ENCODE peak calls at places on chromosomes 7 and 10, in eight cellular contexts. V is activated CD4-positive, alpha-beta T cell treated with anti-CD3 and anti-CD28 coated beads, Interleukin-2, amount 50 U/mL, for 1 hour; G is HuH-7; T is NB4; L is brain microvascular endothelial cell; D is suprapubic skin; I is occipital lobe; U is H54. H is an unnamed sample.

GRCh38 chr7:48101880-48102448 is 12.9 kb downstream of the UPP1 start:
- DNase-seq in G (no peak), D (no peak), U (no peak), T (peak), V (no peak), L (no peak), I (no peak), H (no peak)

GRCh38 chr7:43569424-43569823 is 13.5 kb upstream of the STK17A start:
- DNase-seq in V (no peak), L (peak), T (peak), U (peak), D (no peak), I (no peak), G (no peak), H (no peak)

GRCh38 chr7:69796421-69796820 is 198.1 kb downstream of the AUTS2 start:
- DNase-seq in L (no peak), D (no peak), U (no peak), T (no peak), I (no peak), G (no peak), V (no peak), H (no peak)

GRCh38 chr10:124545756-124546369 is 84.2 kb downstream of the LHPP start:
- DNase-seq in T (no peak), U (no peak), I (no peak), L (no peak), V (no peak), G (no peak), D (no peak), H (no peak)

GRCh38 chr10:4947039-4947634 is 16.1 kb upstream of the AKR1C1 start:
- DNase-seq in I (no peak), T (no peak), D (no peak), L (no peak), V (no peak), G (peak), U (no peak), H (no peak)

GRCh38 chr7:38448842-38449241 is 175.4 kb upstream of the TARP start:
- DNase-seq in U (no peak), D (no peak), I (no peak), T (no peak), V (no peak), L (no peak), G (no peak), H (no peak)

GRCh38 chr7:157384301-157384700 is 47.5 kb downstream of the DNAJB6 start:
- DNase-seq in G (peak), I (no peak), L (peak), T (no peak), V (no peak), D (peak), U (no peak), H (no peak)

GRCh38 chr7:114081606-114082425 is 163.0 kb upstream of the PPP1R3A start:
- DNase-seq in I (no peak), U (no peak), T (peak), L (peak), D (no peak), G (peak), V (no peak), H (no peak)

GRCh38 chr7:156020566-156020965 is 208.3 kb upstream of the SHH start:
- DNase-seq in U (no peak), I (no peak), V (no peak), G (no peak), L (no peak), D (no peak), T (no peak), H (no peak)

GRCh38 chr10:48935141-48935540 is 4.5 kb downstream of the LRRC18 start:
- DNase-seq in I (no peak), D (peak), G (no peak), U (no peak), V (no peak), T (no peak), L (no peak), H (no peak)

GRCh38 chr7:111527545-111527944 is 34.7 kb downstream of the IMMP2L start:
- DNase-seq in L (no peak), D (no peak), U (no peak), T (no peak), G (no peak), I (no peak), V (no peak), H (no peak)

GRCh38 chr7:151665363-151665762 is 145.7 kb upstream of the RHEB start:
- DNase-seq in G (no peak), I (no peak), L (peak), D (peak), V (no peak), U (no peak), T (no peak), H (no peak)

GRCh38 chr7:45482451-45482850 is 91.7 kb upstream of the ADCY1 start:
- DNase-seq in T (peak), L (no peak), U (no peak), D (no peak), G (no peak), V (no peak), I (no peak), H (no peak)

GRCh38 chr10:100825946-100826660 is 80.7 kb downstream of the PAX2 start:
- DNase-seq in U (no peak), D (peak), L (no peak), V (no peak), I (no peak), T (peak), G (no peak), H (no peak)

GRCh38 chr10:132990684-132991545 is 48.5 kb upstream of the CFAP46 start:
- DNase-seq in D (no peak), V (no peak), T (no peak), L (no peak), G (no peak), U (no peak), I (no peak), H (no peak)

GRCh38 chr7:366171-366916 is 76.4 kb downstream of the FOXL3 start:
- DNase-seq in T (peak), I (no peak), D (no peak), G (no peak), V (no peak), U (no peak), L (peak), H (no peak)

GRCh38 chr10:43282881-43283280 is 16.0 kb upstream of the RASGEF1A start:
- DNase-seq in V (no peak), G (no peak), D (peak), L (no peak), U (no peak), T (peak), I (no peak), H (no peak)

GRCh38 chr7:27156508-27156898 is at the start of gene HOXA7:
- DNase-seq in U (no peak), T (peak), V (no peak), G (peak), D (peak), I (no peak), L (no peak), H (no peak)

GRCh38 chr7:103937680-103938079 is 51.8 kb downstream of the RELN start:
- DNase-seq in U (no peak), D (no peak), T (no peak), I (no peak), G (no peak), V (no peak), L (no peak), H (no peak)

GRCh38 chr10:97179731-97180366 is 5.9 kb downstream of the SLIT1 start:
- DNase-seq in T (no peak), I (peak), G (no peak), V (no peak), U (no peak), L (no peak), D (no peak), H (no peak)

GRCh38 chr10:34635111-34635510 is 180.0 kb downstream of the PARD3 start:
- DNase-seq in G (no peak), L (no peak), D (no peak), U (no peak), V (no peak), I (no peak), T (no peak), H (no peak)

GRCh38 chr10:62652564-62652963 is 152.0 kb upstream of the ADO start:
- DNase-seq in V (no peak), I (no peak), G (no peak), L (no peak), T (no peak), U (no peak), D (no peak), H (no peak)

GRCh38 chr10:11746883-11747539 is 4.8 kb downstream of the ECHDC3 start:
- DNase-seq in D (no peak), U (no peak), G (no peak), V (no peak), L (no peak), T (peak), I (no peak), H (no peak)

GRCh38 chr10:4546500-4546899 is 279.5 kb upstream of the AKR1E2 start:
- DNase-seq in V (no peak), U (no peak), L (peak), T (no peak), I (no peak), D (no peak), G (no peak), H (no peak)

GRCh38 chr7:17130281-17131059 is 168.0 kb upstream of the AHR start:
- DNase-seq in G (peak), L (peak), I (no peak), V (no peak), D (no peak), U (no peak), T (no peak), H (no peak)

GRCh38 chr7:4519819-4520520 is 162.1 kb upstream of the FOXK1 start:
- DNase-seq in V (no peak), L (no peak), T (peak), G (no peak), U (no peak), D (no peak), I (no peak), H (no peak)

GRCh38 chr7:41709621-41710020 is 6.7 kb upstream of the INHBA start:
- DNase-seq in U (no peak), V (no peak), L (peak), G (no peak), I (no peak), T (peak), D (no peak), H (peak)

GRCh38 chr7:41708621-41709358 is 5.9 kb upstream of the INHBA start:
- DNase-seq in V (no peak), T (no peak), L (no peak), G (no peak), D (no peak), U (no peak), I (no peak), H (no peak)

GRCh38 chr10:104638861-104639594 is 2.1 kb upstream of the SORCS3 start:
- DNase-seq in T (no peak), D (no peak), G (peak), I (no peak), L (no peak), U (no peak), V (no peak), H (no peak)

GRCh38 chr7:66505531-66506451 is 122.9 kb upstream of the KCTD7 start:
- DNase-seq in L (no peak), D (no peak), T (peak), I (no peak), U (no peak), G (no peak), V (peak), H (no peak)

GRCh38 chr10:86868353-86868752 is 89.1 kb downstream of the MMRN2 start:
- DNase-seq in I (no peak), L (peak), G (no peak), V (no peak), T (no peak), U (no peak), D (no peak), H (no peak)

GRCh38 chr10:70940834-70941568 is 52.6 kb upstream of the PCBD1 start:
- DNase-seq in D (no peak), L (peak), G (no peak), V (no peak), I (no peak), U (no peak), T (no peak), H (no peak)

H was measured in amniotic stem cell.